ENCODE peak calls at places on chromosome 6, in four cellular contexts. O is A549, N is HepG2, F is ovary. M is an unnamed sample.
A peak's percentile ranks its signal among the peaks of the same experiment; 100 is the strongest.

GRCh38 chr6:148491638-148492210 is 149.1 kb downstream of the SASH1 start:
- DNase-seq in O (no peak), N (no peak), F (no peak), M (no peak)

GRCh38 chr6:125871365-125871764 is 80.6 kb downstream of the NCOA7 start:
- DNase-seq in O (no peak), N (no peak), F (no peak), M (no peak)

GRCh38 chr6:1437553-1438406 is 48.4 kb downstream of the FOXF2 start:
- DNase-seq in O (no peak), N (no peak), F (no peak), M (no peak)

GRCh38 chr6:81766482-81767069 is 14.1 kb upstream of the TENT5A start:
- DNase-seq in O (no peak), N (peak; percentile 78), F (no peak), M (no peak)

GRCh38 chr6:151239603-151240035 is at the start of gene AKAP12:
- DNase-seq in O (no peak), N (no peak), F (peak; percentile 68), M (peak; percentile 27)

GRCh38 chr6:148525453-148525852 is 182.8 kb downstream of the SASH1 start:
- DNase-seq in O (no peak), N (no peak), F (no peak), M (no peak)

GRCh38 chr6:38345586-38345985 is 294.1 kb downstream of the BTBD9 start:
- DNase-seq in O (no peak), N (no peak), F (no peak), M (no peak)

GRCh38 chr6:85642774-85643529 is at the start of gene SYNCRIP:
- DNase-seq in O (peak; percentile 51), N (peak; percentile 95), F (peak; percentile 99), M (peak; percentile 99)

GRCh38 chr6:5213851-5214507 is 46.8 kb downstream of the LYRM4 start:
- DNase-seq in O (no peak), N (no peak), F (no peak), M (no peak)

GRCh38 chr6:155185544-155185943 is 78.3 kb upstream of the CLDN20 start:
- DNase-seq in O (peak; percentile 25), N (no peak), F (no peak), M (peak; percentile 52)

GRCh38 chr6:150256618-150257272 is 112.1 kb upstream of the IYD start:
- DNase-seq in O (no peak), N (no peak), F (no peak), M (no peak)

GRCh38 chr6:98579089-98579488 is 255.3 kb upstream of the POU3F2 start:
- DNase-seq in O (no peak), N (no peak), F (no peak), M (no peak)

GRCh38 chr6:109690373-109690739 is 646 bp downstream of the AK9 start:
- DNase-seq in O (peak; percentile 14), N (peak; percentile 15), F (peak; percentile 53), M (peak; percentile 83)

GRCh38 chr6:25992413-25993037 is 29.9 kb downstream of the TRIM38 start:
- DNase-seq in O (peak; percentile 68), N (peak; percentile 93), F (peak; percentile 97), M (peak; percentile 97)

GRCh38 chr6:34155471-34156300 is 9.8 kb upstream of the GRM4 start:
- DNase-seq in O (no peak), N (no peak), F (no peak), M (no peak)

GRCh38 chr6:158170656-158171081 is 2.5 kb downstream of the GTF2H5 start:
- DNase-seq in O (no peak), N (peak; percentile 78), F (no peak), M (no peak)

GRCh38 chr6:44559486-44560270 is 172.2 kb downstream of the CDC5L start:
- DNase-seq in O (no peak), N (no peak), F (no peak), M (no peak)

DNA sequence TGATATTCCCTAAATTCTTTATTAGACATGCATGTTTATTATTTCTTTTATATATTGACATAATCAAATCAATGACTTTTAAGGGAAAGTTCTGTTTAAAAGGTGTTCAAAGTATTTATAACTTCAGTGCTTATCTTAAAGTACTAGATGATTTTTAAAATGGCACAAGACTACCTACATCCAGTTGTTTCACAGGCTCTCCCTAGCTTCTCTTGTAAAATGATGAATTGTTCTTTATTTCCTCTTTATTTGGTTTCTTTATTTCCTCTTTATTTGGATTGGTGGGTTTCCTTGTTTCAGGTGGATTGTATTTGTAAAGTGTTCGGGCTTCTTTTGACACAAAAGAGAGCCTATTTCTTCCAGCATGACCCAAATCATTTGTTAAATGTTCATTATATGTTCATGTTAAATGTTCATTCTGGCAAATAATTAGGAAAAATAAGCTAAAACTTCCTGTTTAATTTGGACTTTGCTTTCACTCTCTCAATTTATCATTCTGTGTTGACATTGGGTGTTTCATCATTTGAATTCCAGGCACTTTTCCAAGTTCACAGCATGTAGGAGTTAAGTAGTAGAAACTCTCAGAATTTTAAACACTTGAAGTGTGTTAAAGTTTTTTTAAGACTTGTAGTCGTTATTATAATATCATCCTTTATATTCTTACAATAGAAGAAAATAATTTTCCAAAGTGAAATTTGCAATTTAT is 24.6 kb downstream of the MLIP start:
- DNase-seq in O (no peak), N (peak; percentile 74), F (no peak), M (no peak)
- TF ChIP-seq EP300 in O (no peak), N (no peak), F (no peak), M (no peak)

DNA sequence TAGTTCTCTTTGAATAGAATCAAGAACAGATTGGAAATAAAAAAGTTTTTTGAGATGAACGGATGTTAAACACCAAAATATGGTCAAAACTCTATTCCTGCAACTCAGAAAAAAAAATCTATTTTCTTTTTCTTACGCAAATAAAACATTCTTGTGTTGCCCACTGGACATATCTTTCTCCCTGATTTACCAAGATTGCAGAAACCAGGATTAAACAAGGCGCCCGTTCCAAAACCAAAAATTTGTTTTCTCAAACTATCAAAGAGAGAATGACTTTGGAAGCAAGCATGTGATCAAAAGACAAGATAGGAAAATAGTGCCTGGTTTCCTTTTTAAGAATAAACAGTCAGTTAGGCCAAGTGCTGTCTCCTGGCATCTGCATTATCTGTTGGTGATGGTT is 273.1 kb downstream of the CLIC5 start:
- DNase-seq in O (no peak), N (no peak), F (no peak), M (no peak)
- H3K27ac ChIP-seq in O (no peak overlapping the region), N (no peak overlapping the region), F (no peak overlapping the region), M (peak overlapping the region; percentile 44)

DNA sequence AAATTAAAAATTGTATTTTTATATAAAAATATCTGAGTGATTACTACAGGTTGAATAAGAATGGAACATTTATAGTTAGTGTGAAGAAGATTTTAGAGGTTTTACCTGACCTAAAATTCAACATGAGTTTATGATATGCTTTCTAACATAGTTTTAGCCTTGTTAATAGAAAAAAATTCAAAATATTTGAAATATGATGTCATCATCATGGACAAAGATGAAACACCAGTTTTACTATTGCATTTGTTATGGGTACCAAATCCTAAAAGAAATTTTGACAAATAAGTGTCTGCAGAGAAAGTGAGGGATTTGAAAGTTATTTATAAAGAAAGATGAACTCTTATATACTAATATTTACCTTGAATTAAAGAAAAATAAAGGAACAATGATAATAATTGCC is 479.7 kb downstream of the TBC1D32 start:
- DNase-seq in O (no peak), N (no peak), F (no peak), M (no peak)
- TF ChIP-seq EP300 in O (no peak), N (no peak), F (no peak), M (no peak)

DNA sequence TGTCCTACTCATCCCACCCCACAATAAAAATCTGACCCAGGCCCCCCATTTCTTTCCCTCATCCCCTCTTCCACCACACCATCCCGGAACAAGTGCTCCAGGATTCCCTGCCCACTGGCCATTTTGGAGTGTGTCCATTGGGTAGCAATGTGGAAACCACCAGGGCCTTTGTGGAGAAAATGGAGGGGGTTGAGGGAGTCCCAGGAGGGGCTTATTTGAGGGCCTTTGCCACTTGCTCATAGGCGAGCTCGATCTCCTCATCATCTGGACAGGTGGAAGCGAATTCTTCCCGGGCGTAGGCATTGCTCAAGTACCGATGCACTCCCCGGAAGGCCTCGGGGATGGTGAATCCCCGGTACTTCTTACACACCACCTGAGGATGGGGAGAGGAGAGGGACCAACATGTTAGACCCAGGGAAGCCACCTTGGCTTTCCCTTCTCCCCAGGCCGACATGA is 1.6 kb upstream of the DDAH2 start:
- DNase-seq in O (no peak), N (no peak), F (peak; percentile 41), M (no peak)
- H3K27ac ChIP-seq in O (no peak overlapping the region), N (peak overlapping the region; percentile 11), F (peak overlapping the region; percentile 97), M (peak overlapping the region; percentile 99)

DNA sequence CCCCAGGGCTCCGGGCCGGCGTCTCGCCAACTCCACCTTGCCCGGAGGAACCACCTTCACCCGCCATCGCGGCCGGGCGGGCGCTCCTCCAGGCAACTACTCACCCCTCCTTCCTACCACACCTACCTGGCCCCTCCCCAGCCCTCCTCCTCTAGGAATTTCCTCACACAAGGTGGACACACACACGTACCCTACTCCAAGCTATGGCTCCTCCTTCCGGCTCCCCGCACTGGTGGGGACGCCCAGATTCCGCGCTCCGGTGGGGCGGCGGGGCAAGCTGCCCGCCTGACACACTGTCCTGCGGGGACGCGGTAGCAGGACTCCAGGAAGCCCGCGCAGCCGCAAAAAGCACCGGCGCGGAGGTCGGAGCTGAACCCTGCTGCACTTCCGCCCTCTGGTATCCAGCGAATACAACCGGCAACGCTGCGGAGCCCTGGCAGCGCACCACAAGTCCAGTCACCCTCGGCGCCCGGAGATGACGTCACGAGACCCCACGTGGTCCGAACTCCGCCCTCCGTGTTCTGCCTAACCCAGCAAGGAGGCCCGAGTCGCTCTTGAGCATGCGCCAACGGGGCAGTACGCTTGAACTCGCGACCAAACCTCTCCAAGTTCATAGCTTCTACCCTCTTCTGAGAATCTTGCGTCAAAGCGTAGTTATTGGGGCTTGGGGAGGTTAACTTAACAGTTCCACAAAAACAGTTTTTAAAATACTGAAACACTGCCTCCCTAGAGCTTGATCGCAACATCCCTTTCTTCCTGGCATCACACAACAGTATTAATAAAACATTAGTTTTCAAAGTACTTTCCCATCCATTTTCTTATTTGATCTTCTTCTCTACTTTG is at the start of gene ATG5:
- DNase-seq in O (peak; percentile 88), N (peak; percentile 96), F (peak; percentile 99), M (peak; percentile 100)
- TF ChIP-seq EP300 in O (no peak), N (peak; percentile 50), F (no peak), M (no peak)

GRCh38 chr6:47278545-47278944 is 31.2 kb downstream of the TNFRSF21 start:
- DNase-seq in O (no peak), N (peak; percentile 40), F (no peak), M (no peak)

GRCh38 chr6:47276377-47276776 is 33.3 kb downstream of the TNFRSF21 start:
- DNase-seq in O (no peak), N (no peak), F (no peak), M (no peak)

GRCh38 chr6:47277702-47278101 is 32.0 kb downstream of the TNFRSF21 start:
- DNase-seq in O (no peak), N (no peak), F (no peak), M (no peak)

GRCh38 chr6:47275640-47276039 is 34.1 kb downstream of the TNFRSF21 start:
- DNase-seq in O (no peak), N (no peak), F (no peak), M (no peak)
- H3K27ac ChIP-seq in O (no peak overlapping the region), N (no peak overlapping the region), F (no peak overlapping the region), M (no peak overlapping the region)

M was measured in transverse colon.